ENCODE peak calls at places on chromosomes 6 and 20, in four cellular contexts. L is B cell, I is AG09309, O is iPS-NIHi11. J is an unnamed sample.

GRCh38 chr6:159866286-159867247 is 24.2 kb upstream of the MAS1 start:
- DNase-seq in L (no peak), I (no peak), O (no peak), J (no peak)

GRCh38 chr6:11315743-11316437 is 83.4 kb upstream of the NEDD9 start:
- DNase-seq in I (peak), O (no peak), L (no peak), J (peak)

GRCh38 chr6:1015819-1016218 is 296.1 kb upstream of the FOXQ1 start:
- DNase-seq in L (no peak), O (no peak), I (no peak), J (no peak)

GRCh38 chr6:97147421-97147820 is 135.6 kb downstream of the MMS22L start:
- DNase-seq in I (no peak), O (no peak), L (no peak), J (no peak)

GRCh38 chr6:145036848-145037567 is 698.3 kb downstream of the EPM2A start:
- DNase-seq in I (no peak), L (no peak), O (no peak), J (no peak)

GRCh38 chr6:21846541-21847451 is 253.2 kb downstream of the SOX4 start:
- DNase-seq in L (no peak), O (peak), I (no peak), J (no peak)

GRCh38 chr20:45965169-45966002 is 6.6 kb downstream of the ZNF335 start:
- DNase-seq in I (no peak), L (peak), O (no peak), J (no peak)

GRCh38 chr20:59525500-59526241 is 78.7 kb upstream of the PHACTR3 start:
- DNase-seq in O (peak), I (no peak), L (peak), J (peak)

GRCh38 chr6:138923561-138923960 is 64.5 kb downstream of the REPS1 start:
- DNase-seq in L (no peak), I (no peak), O (no peak), J (no peak)

GRCh38 chr6:76861403-76861802 is 601.9 kb downstream of the HTR1B start:
- DNase-seq in L (no peak), I (no peak), O (peak), J (no peak)

GRCh38 chr6:105326216-105326615 is 76.7 kb downstream of the PREP start:
- DNase-seq in O (no peak), I (no peak), L (no peak), J (peak)

GRCh38 chr6:157652601-157653363 is 170.3 kb upstream of the SNX9 start:
- DNase-seq in I (no peak), O (no peak), L (no peak), J (no peak)

GRCh38 chr20:14142171-14142570 is 146.9 kb downstream of the MACROD2 start:
- DNase-seq in L (no peak), I (no peak), O (peak), J (no peak)

GRCh38 chr6:35318200-35318844 is 20.7 kb downstream of the DEF6 start:
- DNase-seq in O (peak), I (no peak), L (peak), J (peak)

GRCh38 chr20:55880361-55880760 is 125.0 kb downstream of the CBLN4 start:
- DNase-seq in L (no peak), I (no peak), O (no peak), J (no peak)

GRCh38 chr6:33091957-33092356 is 16.2 kb downstream of the HLA-DPB1 start:
- DNase-seq in L (peak), O (peak), I (no peak), J (no peak)

GRCh38 chr20:2305946-2306345 is 10.1 kb downstream of the TGM3 start:
- DNase-seq in O (no peak), L (no peak), I (no peak), J (no peak)

GRCh38 chr20:62020935-62021701 is 44.6 kb downstream of the TAF4 start:
- DNase-seq in O (no peak), I (no peak), L (no peak), J (no peak)

J was measured in stromal cell of bone marrow.